ENCODE peak calls at places on chromosomes 12 and 14, in five cellular contexts. One of them, this sample, is unnamed.

GRCh38 chr12:5503371-5503770 is 71.5 kb downstream of the NTF3 start:
- DNase-seq in GM12878: no peak
- DNase-seq in NT2/D1: no peak
- DNase-seq in HepG2: no peak
- DNase-seq in H1: no peak
- DNase-seq in this sample: no peak

GRCh38 chr14:77872971-77873370 is 73.1 kb downstream of the ADCK1 start:
- DNase-seq in GM12878: no peak
- DNase-seq in NT2/D1: no peak
- DNase-seq in HepG2: no peak
- DNase-seq in H1: no peak
- DNase-seq in this sample: no peak

GRCh38 chr12:51760231-51760630 is 88.3 kb downstream of the FIGNL2 start:
- DNase-seq in GM12878: no peak
- DNase-seq in NT2/D1: no peak
- DNase-seq in HepG2: no peak
- DNase-seq in H1: no peak
- DNase-seq in this sample: no peak

GRCh38 chr14:33186656-33187055 is 248.0 kb downstream of the NPAS3 start:
- DNase-seq in GM12878: no peak
- DNase-seq in NT2/D1: no peak
- DNase-seq in HepG2: no peak
- DNase-seq in H1: no peak
- DNase-seq in this sample: no peak

GRCh38 chr14:20215196-20215595 is 8.3 kb upstream of the OR11H6 start:
- DNase-seq in GM12878: no peak
- DNase-seq in NT2/D1: no peak
- DNase-seq in HepG2: no peak
- DNase-seq in H1: no peak
- DNase-seq in this sample: no peak

GRCh38 chr12:132872073-132872855 is 15.1 kb downstream of the CHFR start:
- DNase-seq in GM12878: no peak
- DNase-seq in NT2/D1: no peak
- DNase-seq in HepG2: no peak
- DNase-seq in H1: no peak
- DNase-seq in this sample: no peak

GRCh38 chr14:81450100-81450531 is 50.0 kb upstream of the STON2 start:
- DNase-seq in GM12878: no peak
- DNase-seq in NT2/D1: peak; percentile 49
- DNase-seq in HepG2: no peak
- DNase-seq in H1: peak; percentile 47
- DNase-seq in this sample: no peak

GRCh38 chr12:124608451-124608870 is 41.0 kb upstream of the NCOR2 start:
- DNase-seq in GM12878: no peak
- DNase-seq in NT2/D1: no peak
- DNase-seq in HepG2: no peak
- DNase-seq in H1: no peak
- DNase-seq in this sample: no peak

GRCh38 chr12:48157889-48158370 is 615 bp upstream of the ASB8 start:
- DNase-seq in GM12878: no peak
- DNase-seq in NT2/D1: no peak
- DNase-seq in HepG2: no peak
- DNase-seq in H1: no peak
- DNase-seq in this sample: no peak

GRCh38 chr12:87001102-87001501 is 744.9 kb upstream of the MGAT4C start:
- DNase-seq in GM12878: no peak
- DNase-seq in NT2/D1: no peak
- DNase-seq in HepG2: no peak
- DNase-seq in H1: no peak
- DNase-seq in this sample: no peak

GRCh38 chr12:109934026-109934425 is 34.0 kb downstream of the TCHP start:
- DNase-seq in GM12878: no peak
- DNase-seq in NT2/D1: no peak
- DNase-seq in HepG2: no peak
- DNase-seq in H1: no peak
- DNase-seq in this sample: no peak

GRCh38 chr14:49950275-49951250 is 57.7 kb downstream of the ARF6 start:
- DNase-seq in GM12878: no peak
- DNase-seq in NT2/D1: no peak
- DNase-seq in HepG2: no peak
- DNase-seq in H1: no peak
- DNase-seq in this sample: no peak

GRCh38 chr14:34046799-34047520 is 96.1 kb upstream of the EGLN3 start:
- DNase-seq in GM12878: no peak
- DNase-seq in NT2/D1: no peak
- DNase-seq in HepG2: no peak
- DNase-seq in H1: no peak
- DNase-seq in this sample: no peak

GRCh38 chr14:77033622-77034521 is 5.4 kb upstream of the IRF2BPL start:
- DNase-seq in GM12878: peak; percentile 72
- DNase-seq in NT2/D1: peak; percentile 51
- DNase-seq in HepG2: peak; percentile 81
- DNase-seq in H1: no peak
- DNase-seq in this sample: peak; percentile 62

GRCh38 chr14:35401853-35402252 is 2.7 kb downstream of the NFKBIA start:
- DNase-seq in GM12878: no peak
- DNase-seq in NT2/D1: no peak
- DNase-seq in HepG2: no peak
- DNase-seq in H1: no peak
- DNase-seq in this sample: no peak

GRCh38 chr14:100740196-100740825 is 13.6 kb downstream of the DLK1 start:
- DNase-seq in GM12878: no peak
- DNase-seq in NT2/D1: no peak
- DNase-seq in HepG2: no peak
- DNase-seq in H1: no peak
- DNase-seq in this sample: no peak

GRCh38 chr14:60195179-60195810 is 30.1 kb upstream of the DHRS7 start:
- DNase-seq in GM12878: no peak
- DNase-seq in NT2/D1: no peak
- DNase-seq in HepG2: no peak
- DNase-seq in H1: no peak
- DNase-seq in this sample: no peak

GRCh38 chr12:75722714-75723200 is 211.3 kb upstream of the KRR1 start:
- DNase-seq in GM12878: peak; percentile 28
- DNase-seq in NT2/D1: no peak
- DNase-seq in HepG2: peak; percentile 67
- DNase-seq in H1: no peak
- DNase-seq in this sample: no peak

GRCh38 chr12:107196681-107197080 is 103.3 kb upstream of the CRY1 start:
- DNase-seq in GM12878: no peak
- DNase-seq in NT2/D1: no peak
- DNase-seq in HepG2: no peak
- DNase-seq in H1: no peak
- DNase-seq in this sample: no peak

GRCh38 chr14:35404496-35405303 is at the start of gene NFKBIA:
- DNase-seq in GM12878: peak; percentile 86
- DNase-seq in NT2/D1: peak; percentile 60
- DNase-seq in HepG2: peak; percentile 93
- DNase-seq in H1: no peak
- DNase-seq in this sample: peak; percentile 81

GRCh38 chr12:68505915-68506314 is 104.8 kb upstream of the RAP1B start:
- DNase-seq in GM12878: no peak
- DNase-seq in NT2/D1: no peak
- DNase-seq in HepG2: no peak
- DNase-seq in H1: no peak
- DNase-seq in this sample: no peak

GRCh38 chr14:24542346-24542936 is 33.6 kb downstream of the CTSG start:
- DNase-seq in GM12878: no peak
- DNase-seq in NT2/D1: no peak
- DNase-seq in HepG2: no peak
- DNase-seq in H1: no peak
- DNase-seq in this sample: no peak

GRCh38 chr14:103333754-103334643 is at the start of gene EIF5:
- DNase-seq in GM12878: peak; percentile 95
- DNase-seq in NT2/D1: peak; percentile 95
- DNase-seq in HepG2: peak; percentile 94
- DNase-seq in H1: peak; percentile 95
- DNase-seq in this sample: peak; percentile 97

GRCh38 chr12:11886339-11886738 is 184.4 kb upstream of the BCL2L14 start:
- DNase-seq in GM12878: no peak
- DNase-seq in NT2/D1: no peak
- DNase-seq in HepG2: no peak
- DNase-seq in H1: no peak
- DNase-seq in this sample: no peak

GRCh38 chr12:30701056-30701455 is 5.4 kb upstream of the IPO8 start:
- DNase-seq in GM12878: no peak
- DNase-seq in NT2/D1: no peak
- DNase-seq in HepG2: no peak
- DNase-seq in H1: no peak
- DNase-seq in this sample: no peak

GRCh38 chr12:1807489-1807888 is 12.9 kb upstream of the LRTM2 start:
- DNase-seq in GM12878: no peak
- DNase-seq in NT2/D1: no peak
- DNase-seq in HepG2: no peak
- DNase-seq in H1: no peak
- DNase-seq in this sample: no peak

GRCh38 chr14:68539839-68540238 is 253.0 kb downstream of the ZFP36L1 start:
- DNase-seq in GM12878: no peak
- DNase-seq in NT2/D1: no peak
- DNase-seq in HepG2: no peak
- DNase-seq in H1: no peak
- DNase-seq in this sample: no peak

GRCh38 chr14:68539311-68539737 is 253.5 kb downstream of the ZFP36L1 start:
- DNase-seq in GM12878: no peak
- DNase-seq in NT2/D1: no peak
- DNase-seq in HepG2: no peak
- DNase-seq in H1: no peak
- DNase-seq in this sample: no peak

GRCh38 chr14:68543516-68543915 is 249.4 kb downstream of the ZFP36L1 start:
- DNase-seq in GM12878: no peak
- DNase-seq in NT2/D1: no peak
- DNase-seq in HepG2: no peak
- DNase-seq in H1: no peak
- DNase-seq in this sample: no peak

GRCh38 chr14:68542346-68542745 is 250.5 kb downstream of the ZFP36L1 start:
- DNase-seq in GM12878: no peak
- DNase-seq in NT2/D1: no peak
- DNase-seq in HepG2: no peak
- DNase-seq in H1: no peak
- DNase-seq in this sample: no peak

DNA sequence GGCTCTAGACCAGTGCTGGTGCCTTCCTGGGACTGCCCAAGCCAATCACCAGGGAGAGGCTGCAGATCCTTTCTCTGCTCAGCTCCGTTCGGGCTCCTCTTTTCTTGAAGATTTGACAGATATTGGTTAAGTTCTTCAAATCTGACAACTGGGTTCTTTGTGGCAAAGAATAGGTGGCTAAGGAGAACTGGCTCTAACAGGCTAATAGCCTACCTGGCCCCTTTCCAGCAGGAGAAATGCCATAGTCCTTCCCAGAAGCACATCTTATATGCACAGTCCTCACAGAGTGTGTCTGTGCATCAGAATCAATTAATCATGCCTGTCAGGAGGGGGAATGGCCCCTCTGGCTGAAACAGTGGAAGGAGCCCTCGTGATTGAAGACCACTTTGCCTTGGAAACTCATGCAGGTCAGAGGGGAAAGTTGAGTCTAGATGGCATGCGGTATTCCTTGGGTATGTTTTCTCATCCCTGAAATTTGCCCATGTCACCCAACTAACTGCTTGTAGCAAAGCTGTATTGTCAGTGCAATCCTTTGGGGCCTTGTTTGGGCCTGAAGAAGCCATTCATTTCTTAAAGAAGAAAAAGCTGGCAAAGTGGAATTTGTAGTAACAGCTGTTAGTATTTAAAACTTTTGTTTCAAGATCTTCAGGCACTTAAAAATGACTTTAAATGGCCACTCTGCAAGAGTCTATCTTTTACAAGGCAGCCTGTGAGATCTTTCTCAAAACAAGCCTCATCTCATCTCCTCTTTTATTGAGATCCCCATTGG is 251.6 kb downstream of the ZFP36L1 start:
- DNase-seq in GM12878: no peak
- DNase-seq in NT2/D1: no peak
- DNase-seq in HepG2: no peak
- DNase-seq in H1: no peak
- DNase-seq in this sample: no peak
- TF ChIP-seq SUZ12 in GM12878: no peak
- TF ChIP-seq SUZ12 in NT2/D1: no peak
- TF ChIP-seq SUZ12 in HepG2: no peak
- TF ChIP-seq SUZ12 in H1: no peak
- TF ChIP-seq SUZ12 in this sample: no peak

DNA sequence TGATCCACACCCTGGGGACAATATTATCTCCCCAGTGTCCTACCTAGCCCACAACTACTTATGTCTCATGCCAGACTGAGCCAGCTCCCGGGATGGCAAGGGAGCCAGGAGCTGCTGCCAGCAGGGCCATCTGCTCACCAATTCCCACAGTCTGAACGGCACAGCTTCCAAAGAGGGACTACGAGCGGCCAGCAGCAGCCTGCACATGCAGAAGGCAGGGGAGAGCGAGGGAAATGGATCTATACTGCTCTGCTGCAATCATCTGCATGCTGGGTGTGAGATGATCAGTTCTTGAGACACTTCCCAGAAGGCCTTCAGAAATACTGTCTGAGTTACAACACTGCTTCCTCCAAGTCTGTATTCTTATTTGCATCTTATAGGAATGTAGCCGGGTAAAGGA is 11.1 kb downstream of the SSH1 start:
- DNase-seq in GM12878: no peak
- DNase-seq in NT2/D1: no peak
- DNase-seq in HepG2: no peak
- DNase-seq in H1: no peak
- DNase-seq in this sample: no peak
- TF ChIP-seq SUZ12 in GM12878: no peak
- TF ChIP-seq SUZ12 in NT2/D1: no peak
- TF ChIP-seq SUZ12 in HepG2: no peak
- TF ChIP-seq SUZ12 in H1: no peak
- TF ChIP-seq SUZ12 in this sample: no peak

DNA sequence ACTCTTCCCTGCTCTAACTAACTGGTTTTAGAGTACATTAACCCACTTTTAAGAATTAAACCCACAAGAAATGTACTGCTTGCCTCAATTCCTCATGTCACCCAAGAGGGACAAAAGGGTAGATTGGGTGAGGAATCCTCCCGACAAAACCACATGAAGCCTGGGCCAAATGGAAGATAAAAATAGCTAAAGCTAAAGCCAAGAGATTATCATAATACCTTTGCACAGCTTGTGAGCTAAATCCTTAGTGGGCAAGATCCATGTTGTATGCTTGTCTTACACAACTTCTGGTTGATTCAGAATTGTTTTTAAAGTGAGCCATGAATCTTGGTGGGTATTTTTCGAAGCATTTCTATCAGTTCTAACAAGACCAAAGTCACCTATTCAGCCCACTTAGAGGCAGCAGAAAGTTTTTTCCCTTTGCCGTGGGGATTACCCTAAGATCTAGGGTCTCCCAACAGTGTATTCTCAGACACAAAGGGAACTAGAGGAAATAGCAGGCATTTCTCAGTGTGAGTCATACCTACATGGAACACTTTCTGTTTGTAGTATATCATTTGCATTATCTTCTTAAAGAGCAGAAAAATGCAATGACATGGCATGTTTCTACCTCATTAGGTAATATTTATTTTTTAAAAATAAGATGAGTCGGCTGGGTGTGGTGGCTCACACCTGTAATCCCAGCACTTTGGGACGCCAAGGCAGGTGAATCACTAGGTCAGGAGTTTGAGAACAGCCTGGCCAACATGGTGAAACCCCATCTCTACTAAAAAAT is 616.6 kb downstream of the KCNH5 start:
- DNase-seq in GM12878: no peak
- DNase-seq in NT2/D1: no peak
- DNase-seq in HepG2: no peak
- DNase-seq in H1: no peak
- DNase-seq in this sample: no peak
- TF ChIP-seq SUZ12 in GM12878: no peak
- TF ChIP-seq SUZ12 in NT2/D1: no peak
- TF ChIP-seq SUZ12 in HepG2: no peak
- TF ChIP-seq SUZ12 in H1: no peak
- TF ChIP-seq SUZ12 in this sample: no peak

GRCh38 chr14:61357118-61357517 is 35.7 kb downstream of the PRKCH start:
- DNase-seq in GM12878: no peak
- DNase-seq in NT2/D1: no peak
- DNase-seq in HepG2: no peak
- DNase-seq in H1: no peak
- DNase-seq in this sample: no peak
- TF ChIP-seq SUZ12 in GM12878: no peak
- TF ChIP-seq SUZ12 in NT2/D1: no peak
- TF ChIP-seq SUZ12 in HepG2: no peak
- TF ChIP-seq SUZ12 in H1: no peak
- TF ChIP-seq SUZ12 in this sample: no peak

This sample was measured in HEK293T.